ENCODE peak calls at places on chromosomes 4 and X, in five cellular contexts. D, L, R, M and Y are unnamed samples.

GRCh38 chr4:73943555-73943954 is 38.3 kb downstream of the PF4 start:
- DNase-seq in R (no peak), M (no peak), D (no peak), L (no peak), Y (no peak)

GRCh38 chr4:82780398-82781231 is 18.0 kb downstream of the SCD5 start:
- DNase-seq in L (peak; percentile 59), M (peak; percentile 63), R (peak; percentile 81), D (peak; percentile 76), Y (no peak)

GRCh38 chrX:41019041-41019392 is 66.2 kb upstream of the USP9X start:
- DNase-seq in L (no peak), D (no peak), M (no peak), R (no peak), Y (no peak)

GRCh38 chrX:3184176-3184930 is 143.1 kb downstream of the ARSF start:
- DNase-seq in R (no peak), L (peak; percentile 94), M (peak; percentile 91), D (no peak), Y (no peak)

GRCh38 chrX:112067601-112068000 is 15.0 kb downstream of the TRPC5 start:
- DNase-seq in M (no peak), L (no peak), R (no peak), D (no peak), Y (no peak)

GRCh38 chr4:8321220-8321619 is 51.7 kb downstream of the HTRA3 start:
- DNase-seq in R (no peak), D (no peak), M (no peak), L (no peak), Y (no peak)

GRCh38 chr4:107987916-107988762 is 1.6 kb upstream of the HADH start:
- DNase-seq in D (peak; percentile 37), L (no peak), R (no peak), M (no peak), Y (no peak)

GRCh38 chr4:139547979-139548378 is 8.0 kb downstream of the SETD7 start:
- DNase-seq in L (no peak), D (no peak), M (no peak), R (no peak), Y (no peak)

GRCh38 chr4:165383757-165384156 is 4.9 kb downstream of the CPE start:
- DNase-seq in R (no peak), D (no peak), L (no peak), M (no peak), Y (no peak)

GRCh38 chr4:55116450-55116849 is 8.9 kb downstream of the KDR start:
- DNase-seq in L (no peak), D (no peak), R (no peak), M (no peak), Y (peak; percentile 46)

GRCh38 chr4:162659716-162660115 is 495.9 kb upstream of the FSTL5 start:
- DNase-seq in M (no peak), D (no peak), L (no peak), R (no peak), Y (no peak)

GRCh38 chrX:42385730-42386129 is 392.2 kb downstream of the PPP1R2C start:
- DNase-seq in L (no peak), D (no peak), M (no peak), R (no peak), Y (peak; percentile 45)

GRCh38 chr4:24775209-24775608 is 20.2 kb upstream of the SOD3 start:
- DNase-seq in D (no peak), M (peak; percentile 82), L (peak; percentile 55), R (no peak), Y (peak; percentile 48)

GRCh38 chr4:20062054-20062453 is 189.7 kb upstream of the SLIT2 start:
- DNase-seq in D (no peak), M (no peak), L (peak; percentile 51), R (no peak), Y (no peak)

GRCh38 chr4:145231906-145232700 is 51.7 kb upstream of the OTUD4 start:
- DNase-seq in M (peak; percentile 79), L (peak; percentile 65), D (no peak), R (no peak), Y (peak; percentile 54)

GRCh38 chrX:119189586-119189985 is 46.5 kb upstream of the PGRMC1 start:
- DNase-seq in R (no peak), L (no peak), D (no peak), M (peak; percentile 47), Y (no peak)

GRCh38 chr4:53653484-53654053 is 62.3 kb upstream of the LNX1 start:
- DNase-seq in M (peak; percentile 13), D (peak; percentile 59), L (peak; percentile 5), R (no peak), Y (no peak)

GRCh38 chrX:19860571-19860970 is 26.8 kb downstream of the SH3KBP1 start:
- DNase-seq in M (no peak), L (no peak), R (no peak), D (no peak), Y (no peak)

GRCh38 chrX:87582453-87582852 is 64.9 kb downstream of the KLHL4 start:
- DNase-seq in M (no peak), L (no peak), D (no peak), R (no peak), Y (no peak)

DNA sequence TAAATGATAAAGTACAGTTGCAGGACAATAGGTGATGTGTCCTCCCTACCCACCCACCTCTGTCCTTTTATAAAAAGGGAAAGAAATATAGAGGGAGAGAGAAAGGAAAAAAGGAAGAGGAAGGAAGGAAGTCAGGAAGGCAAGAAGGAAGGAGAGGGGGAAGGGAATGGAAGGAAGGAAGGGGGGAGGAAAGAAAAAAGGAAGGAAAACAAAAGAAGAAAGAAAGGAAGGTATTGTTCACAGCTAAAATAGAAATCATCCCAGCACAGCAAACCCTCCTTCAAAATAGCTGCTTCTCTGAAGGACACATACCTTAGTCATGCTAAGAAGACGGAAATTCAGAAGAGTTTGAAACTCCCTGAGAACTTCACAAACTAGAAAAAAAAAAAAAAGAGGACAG is 8.4 kb downstream of the NKX6-1 start:
- DNase-seq in R (no peak), L (no peak), M (no peak), D (no peak), Y (no peak)
- H3K27me3 ChIP-seq in R (peaks cover 90% of the 10 kb centered on the region), L (peaks cover 39% of the 10 kb centered on the region), M (peaks cover 96% of the 10 kb centered on the region), D (peaks cover 73% of the 10 kb centered on the region), Y (no peaks in the 10 kb centered on the region)

GRCh38 chrX:38008658-38009057 is 2.3 kb downstream of the SYTL5 start:
- DNase-seq in L (no peak), R (no peak), D (no peak), M (no peak), Y (peak; percentile 66)
- H3K4me1 ChIP-seq in L (no peaks in the 10 kb centered on the region), R (no peaks in the 10 kb centered on the region), D (no peaks in the 10 kb centered on the region), M (no peaks in the 10 kb centered on the region), Y (peaks cover 48% of the 10 kb centered on the region)

DNA sequence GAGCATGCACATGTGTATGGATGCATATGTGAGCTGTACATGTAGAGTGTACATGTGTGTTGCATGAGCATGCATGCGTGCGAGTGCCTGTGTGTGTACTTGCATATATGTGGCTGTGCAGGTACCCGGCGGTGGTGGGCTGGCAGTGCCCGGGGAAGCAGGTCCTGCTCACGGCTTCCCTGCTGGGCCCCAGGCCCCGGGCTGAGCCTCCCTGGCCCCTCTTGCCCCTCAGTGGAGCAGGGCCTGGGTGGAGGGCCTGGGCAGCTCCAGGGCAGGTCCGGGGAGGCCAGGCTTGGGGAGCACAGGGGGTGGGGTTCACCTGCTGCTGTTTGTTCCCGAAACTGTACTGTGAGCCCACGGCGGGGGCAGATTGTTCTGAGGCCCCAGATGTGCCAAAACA is 9.4 kb downstream of the NAT8L start:
- DNase-seq in L (no peak), D (no peak), R (no peak), M (no peak), Y (no peak)
- H3K27me3 ChIP-seq in L (peaks cover 6% of the 10 kb centered on the region), D (no peaks in the 10 kb centered on the region), R (peaks cover 20% of the 10 kb centered on the region), M (peaks cover 21% of the 10 kb centered on the region), Y (no peaks in the 10 kb centered on the region)

DNA sequence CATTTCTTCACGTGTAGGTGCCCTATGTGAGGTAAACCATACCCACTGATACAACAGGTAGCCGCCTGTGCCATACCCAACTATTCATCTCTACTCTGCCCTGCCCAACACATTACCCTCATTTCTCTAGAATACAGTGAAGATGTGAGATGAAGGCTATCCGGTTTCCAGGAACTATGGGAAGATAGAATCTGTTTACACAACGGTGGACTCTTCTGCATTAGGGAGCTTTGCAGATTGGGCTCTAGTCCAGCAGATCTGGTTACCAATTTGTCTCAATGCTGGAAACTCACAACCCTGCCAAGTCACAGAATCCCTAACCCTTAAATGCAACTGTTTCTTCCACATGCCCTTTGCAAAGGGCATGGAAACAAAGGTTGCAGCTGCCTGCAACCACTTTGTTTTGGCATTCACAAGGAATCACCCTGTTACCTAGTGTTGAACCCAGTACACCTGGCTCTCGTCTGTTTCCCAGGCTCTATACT is 6.4 kb upstream of the SLAIN2 start:
- DNase-seq in L (no peak), M (no peak), R (no peak), D (no peak), Y (peak; percentile 28)
- H3K4me1 ChIP-seq in L (peaks cover 14% of the 10 kb centered on the region), M (peaks cover 43% of the 10 kb centered on the region), R (peaks cover 2% of the 10 kb centered on the region), D (no peaks in the 10 kb centered on the region), Y (peaks cover 64% of the 10 kb centered on the region)

GRCh38 chr4:13546855-13547562 is 2.7 kb upstream of the NKX3-2 start:
- DNase-seq in D (peak; percentile 31), R (no peak), L (no peak), M (no peak), Y (no peak)

GRCh38 chr4:13546374-13546854 is 2.1 kb upstream of the NKX3-2 start:
- DNase-seq in D (no peak), M (no peak), L (no peak), R (no peak), Y (no peak)

GRCh38 chr4:13543648-13544555 is at the start of gene NKX3-2:
- DNase-seq in L (peak; percentile 20), D (no peak), M (peak; percentile 51), R (no peak), Y (peak; percentile 25)

GRCh38 chr4:13544556-13545393 is 467 bp upstream of the NKX3-2 start:
- DNase-seq in L (peak; percentile 64), D (peak; percentile 88), M (peak; percentile 79), R (peak; percentile 76), Y (peak; percentile 68)

DNA sequence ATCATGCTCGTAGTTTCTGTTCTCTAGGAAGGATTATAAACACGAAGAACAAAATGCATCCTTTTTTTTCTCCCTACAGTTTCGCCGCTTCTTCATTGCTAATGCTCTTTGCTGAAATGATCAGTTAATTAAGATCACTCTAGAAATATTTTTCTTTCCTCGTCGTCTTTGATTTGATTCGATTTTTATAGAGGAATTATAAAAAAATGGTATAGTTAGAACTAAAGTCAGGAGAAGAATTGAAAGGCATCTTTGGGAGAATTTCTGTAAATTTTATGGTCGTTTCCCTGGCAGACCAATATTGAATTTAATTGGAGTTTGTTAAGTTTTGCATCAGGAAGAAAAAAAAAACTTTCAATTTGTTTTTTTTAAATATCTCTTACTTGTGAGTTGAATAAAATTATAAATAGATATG is 1.1 kb upstream of the NKX3-2 start:
- DNase-seq in L (no peak), R (no peak), M (no peak), D (no peak), Y (no peak)
- H3K27me3 ChIP-seq in L (peaks cover 69% of the 10 kb centered on the region), R (peaks cover 100% of the 10 kb centered on the region), M (peaks cover 69% of the 10 kb centered on the region), D (peaks cover 82% of the 10 kb centered on the region), Y (peaks cover 31% of the 10 kb centered on the region)

GRCh38 chr4:153497988-153498967 is 32.1 kb downstream of the TMEM131L start:
- DNase-seq in D (no peak), R (no peak), M (peak; percentile 72), L (peak; percentile 86), Y (no peak)
- H3K4me1 ChIP-seq in D (no peaks in the 10 kb centered on the region), R (peaks cover 13% of the 10 kb centered on the region), M (peaks cover 20% of the 10 kb centered on the region), L (peaks cover 23% of the 10 kb centered on the region), Y (peaks cover 33% of the 10 kb centered on the region)